ENCODE peak calls at places on chromosome 9, in seven cellular contexts. One of them, this sample, is unnamed.

GRCh38 chr9:128505414-128505765 is 871 bp downstream of the GLE1 start:
- DNase-seq in IMR-90: peak; percentile 40
- DNase-seq in tibial artery: peak; percentile 3
- DNase-seq in SK-N-SH: peak; percentile 34
- DNase-seq in OCI-LY7: no peak
- DNase-seq in ovary: no peak
- DNase-seq in GM23338: no peak
- DNase-seq in this sample: no peak

GRCh38 chr9:86434039-86434726 is 80.0 kb upstream of the TUT7 start:
- DNase-seq in IMR-90: peak; percentile 79
- DNase-seq in tibial artery: peak; percentile 64
- DNase-seq in SK-N-SH: peak; percentile 56
- DNase-seq in OCI-LY7: peak; percentile 48
- DNase-seq in ovary: peak; percentile 80
- DNase-seq in GM23338: peak; percentile 78
- DNase-seq in this sample: no peak

GRCh38 chr9:132288956-132289355 is 65.8 kb downstream of the SETX start:
- DNase-seq in IMR-90: peak; percentile 35
- DNase-seq in tibial artery: no peak
- DNase-seq in SK-N-SH: no peak
- DNase-seq in OCI-LY7: no peak
- DNase-seq in ovary: no peak
- DNase-seq in GM23338: no peak
- DNase-seq in this sample: no peak

GRCh38 chr9:70040506-70040905 is 3.1 kb upstream of the MAMDC2 start:
- DNase-seq in IMR-90: no peak
- DNase-seq in tibial artery: no peak
- DNase-seq in SK-N-SH: no peak
- DNase-seq in OCI-LY7: no peak
- DNase-seq in ovary: no peak
- DNase-seq in GM23338: no peak
- DNase-seq in this sample: no peak

GRCh38 chr9:77010527-77010926 is 8.9 kb upstream of the FOXB2 start:
- DNase-seq in IMR-90: no peak
- DNase-seq in tibial artery: no peak
- DNase-seq in SK-N-SH: no peak
- DNase-seq in OCI-LY7: no peak
- DNase-seq in ovary: no peak
- DNase-seq in GM23338: no peak
- DNase-seq in this sample: no peak

GRCh38 chr9:129487658-129488483 is 133.0 kb downstream of the C9orf50 start:
- DNase-seq in IMR-90: peak; percentile 65
- DNase-seq in tibial artery: peak; percentile 88
- DNase-seq in SK-N-SH: no peak
- DNase-seq in OCI-LY7: no peak
- DNase-seq in ovary: peak; percentile 69
- DNase-seq in GM23338: peak; percentile 57
- DNase-seq in this sample: peak; percentile 72

GRCh38 chr9:85716031-85716877 is 25.5 kb downstream of the AGTPBP1 start:
- DNase-seq in IMR-90: no peak
- DNase-seq in tibial artery: no peak
- DNase-seq in SK-N-SH: no peak
- DNase-seq in OCI-LY7: peak; percentile 8
- DNase-seq in ovary: no peak
- DNase-seq in GM23338: peak; percentile 78
- DNase-seq in this sample: no peak

GRCh38 chr9:124174385-124174784 is 83.4 kb upstream of the NEK6 start:
- DNase-seq in IMR-90: no peak
- DNase-seq in tibial artery: no peak
- DNase-seq in SK-N-SH: no peak
- DNase-seq in OCI-LY7: no peak
- DNase-seq in ovary: no peak
- DNase-seq in GM23338: no peak
- DNase-seq in this sample: no peak

GRCh38 chr9:129624168-129624759 is 1.7 kb upstream of the NTMT1 start:
- DNase-seq in IMR-90: peak; percentile 53
- DNase-seq in tibial artery: peak; percentile 76
- DNase-seq in SK-N-SH: peak; percentile 82
- DNase-seq in OCI-LY7: peak; percentile 77
- DNase-seq in ovary: no peak
- DNase-seq in GM23338: peak; percentile 89
- DNase-seq in this sample: peak; percentile 55

GRCh38 chr9:37066139-37066725 is 32.2 kb upstream of the PAX5 start:
- DNase-seq in IMR-90: no peak
- DNase-seq in tibial artery: no peak
- DNase-seq in SK-N-SH: no peak
- DNase-seq in OCI-LY7: peak; percentile 95
- DNase-seq in ovary: no peak
- DNase-seq in GM23338: no peak
- DNase-seq in this sample: no peak

GRCh38 chr9:138038244-138038671 is 160.7 kb downstream of the CACNA1B start:
- DNase-seq in IMR-90: no peak
- DNase-seq in tibial artery: no peak
- DNase-seq in SK-N-SH: peak; percentile 73
- DNase-seq in OCI-LY7: no peak
- DNase-seq in ovary: no peak
- DNase-seq in GM23338: no peak
- DNase-seq in this sample: no peak

GRCh38 chr9:72509053-72509452 is 12.4 kb upstream of the TMC1 start:
- DNase-seq in IMR-90: peak; percentile 74
- DNase-seq in tibial artery: no peak
- DNase-seq in SK-N-SH: no peak
- DNase-seq in OCI-LY7: no peak
- DNase-seq in ovary: no peak
- DNase-seq in GM23338: no peak
- DNase-seq in this sample: no peak

GRCh38 chr9:129703667-129704355 is 38.4 kb downstream of the PRRX2 start:
- DNase-seq in IMR-90: no peak
- DNase-seq in tibial artery: peak; percentile 91
- DNase-seq in SK-N-SH: no peak
- DNase-seq in OCI-LY7: no peak
- DNase-seq in ovary: peak; percentile 32
- DNase-seq in GM23338: no peak
- DNase-seq in this sample: no peak

GRCh38 chr9:87500491-87500890 is 2.8 kb downstream of the DAPK1 start:
- DNase-seq in IMR-90: no peak
- DNase-seq in tibial artery: no peak
- DNase-seq in SK-N-SH: peak; percentile 38
- DNase-seq in OCI-LY7: no peak
- DNase-seq in ovary: no peak
- DNase-seq in GM23338: no peak
- DNase-seq in this sample: no peak

GRCh38 chr9:69376651-69377050 is 51.6 kb downstream of the ENTREP1 start:
- DNase-seq in IMR-90: peak; percentile 92
- DNase-seq in tibial artery: peak; percentile 82
- DNase-seq in SK-N-SH: no peak
- DNase-seq in OCI-LY7: no peak
- DNase-seq in ovary: peak; percentile 70
- DNase-seq in GM23338: no peak
- DNase-seq in this sample: peak; percentile 37

DNA sequence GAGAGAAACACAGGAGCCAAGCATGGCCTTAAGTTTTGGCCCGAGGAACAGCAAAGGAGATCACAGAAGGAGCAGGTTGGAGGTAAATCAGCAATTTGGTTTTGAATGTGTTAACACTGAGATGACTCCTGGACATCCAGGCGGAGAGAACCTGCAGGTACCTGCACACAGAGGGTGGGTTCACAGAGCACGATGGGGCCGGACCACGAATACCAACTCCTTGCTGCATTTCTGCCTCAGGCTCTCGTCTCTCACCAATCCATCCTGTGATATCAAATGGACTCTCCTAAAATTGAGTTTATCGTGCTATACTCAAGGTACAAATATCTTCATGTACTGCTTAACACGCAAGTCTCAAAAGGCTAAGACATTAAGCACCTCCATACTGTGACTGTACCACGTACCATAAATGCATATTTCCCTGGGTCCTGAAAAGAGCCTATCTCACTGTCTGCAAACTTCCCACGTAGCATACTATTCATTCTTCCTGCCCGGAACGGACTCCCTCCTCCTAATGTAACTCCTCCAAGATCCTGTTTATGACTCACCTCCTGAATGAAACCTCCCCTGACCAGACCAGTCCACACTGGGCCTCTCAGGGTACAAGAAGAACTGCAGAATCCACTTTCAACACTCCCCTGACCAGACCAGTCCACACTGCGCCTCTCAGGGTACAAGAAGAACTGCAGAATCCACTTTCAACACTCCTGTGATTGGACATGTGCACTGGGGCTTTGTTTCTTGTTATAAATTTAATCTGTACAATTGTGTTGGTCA is 380.8 kb upstream of the RFX3 start:
- DNase-seq in IMR-90: peak; percentile 95
- DNase-seq in tibial artery: no peak
- DNase-seq in SK-N-SH: peak; percentile 6
- DNase-seq in OCI-LY7: no peak
- DNase-seq in ovary: no peak
- DNase-seq in GM23338: no peak
- DNase-seq in this sample: no peak
- TF ChIP-seq CTCF in IMR-90: no peak
- TF ChIP-seq CTCF in tibial artery: no peak
- TF ChIP-seq CTCF in SK-N-SH: peak; percentile 26
- TF ChIP-seq CTCF in OCI-LY7: no peak
- TF ChIP-seq CTCF in ovary: no peak
- TF ChIP-seq CTCF in GM23338: no peak
- TF ChIP-seq CTCF in this sample: no peak

GRCh38 chr9:121737481-121737931 is 86.1 kb downstream of the DAB2IP start:
- DNase-seq in IMR-90: no peak
- DNase-seq in tibial artery: no peak
- DNase-seq in SK-N-SH: no peak
- DNase-seq in OCI-LY7: no peak
- DNase-seq in ovary: no peak
- DNase-seq in GM23338: no peak
- DNase-seq in this sample: no peak

GRCh38 chr9:121735065-121735791 is 83.8 kb downstream of the DAB2IP start:
- DNase-seq in IMR-90: peak; percentile 80
- DNase-seq in tibial artery: no peak
- DNase-seq in SK-N-SH: no peak
- DNase-seq in OCI-LY7: peak; percentile 72
- DNase-seq in ovary: no peak
- DNase-seq in GM23338: peak; percentile 86
- DNase-seq in this sample: no peak

GRCh38 chr9:121735792-121736130 is 84.3 kb downstream of the DAB2IP start:
- DNase-seq in IMR-90: no peak
- DNase-seq in tibial artery: no peak
- DNase-seq in SK-N-SH: no peak
- DNase-seq in OCI-LY7: no peak
- DNase-seq in ovary: no peak
- DNase-seq in GM23338: peak; percentile 45
- DNase-seq in this sample: no peak

GRCh38 chr9:121736964-121737462 is 85.6 kb downstream of the DAB2IP start:
- DNase-seq in IMR-90: no peak
- DNase-seq in tibial artery: no peak
- DNase-seq in SK-N-SH: peak; percentile 60
- DNase-seq in OCI-LY7: no peak
- DNase-seq in ovary: no peak
- DNase-seq in GM23338: peak; percentile 88
- DNase-seq in this sample: peak; percentile 88

DNA sequence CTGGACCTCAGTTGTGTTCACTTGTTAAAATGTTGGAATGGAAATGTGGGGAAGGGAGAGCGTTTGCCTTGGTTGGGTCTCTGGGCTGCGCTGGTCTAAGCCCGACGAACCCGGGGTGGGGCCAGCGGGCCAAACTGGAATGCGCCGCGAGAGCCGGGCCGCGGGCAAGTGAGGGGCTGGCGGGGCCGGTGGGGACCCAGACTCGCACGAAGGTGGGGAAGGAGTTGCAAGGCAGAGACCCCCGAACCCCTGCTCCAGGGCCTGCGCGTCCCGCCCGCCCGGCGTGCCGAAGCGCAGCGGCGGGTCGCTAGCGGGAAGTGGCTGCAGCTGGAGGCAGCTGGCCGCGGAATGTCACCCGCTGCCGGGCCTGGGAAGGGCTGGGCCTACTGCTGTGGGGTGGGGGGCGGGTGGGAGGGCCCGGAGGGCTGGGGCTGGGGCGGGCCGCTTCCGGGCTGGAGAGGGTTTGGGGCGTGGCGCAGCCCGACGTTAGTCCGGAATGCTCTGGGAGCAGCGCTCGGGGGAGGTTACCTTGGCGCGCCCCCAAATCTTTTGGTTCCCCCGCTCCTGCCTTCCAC is 84.8 kb downstream of the DAB2IP start:
- DNase-seq in IMR-90: peak; percentile 25
- DNase-seq in tibial artery: peak; percentile 92
- DNase-seq in SK-N-SH: no peak
- DNase-seq in OCI-LY7: no peak
- DNase-seq in ovary: peak; percentile 89
- DNase-seq in GM23338: peak; percentile 92
- DNase-seq in this sample: peak; percentile 78
- H3K4me3 ChIP-seq in IMR-90: peak overlapping the region; percentile 8
- H3K4me3 ChIP-seq in tibial artery: peak overlapping the region; percentile 52
- H3K4me3 ChIP-seq in SK-N-SH: no peak overlapping the region
- H3K4me3 ChIP-seq in OCI-LY7: no peak overlapping the region
- H3K4me3 ChIP-seq in ovary: peak overlapping the region; percentile 45
- H3K4me3 ChIP-seq in GM23338: peak overlapping the region; percentile 79
- H3K4me3 ChIP-seq in this sample: peak overlapping the region; percentile 32

GRCh38 chr9:133575673-133576590 is 33.3 kb downstream of the FAM163B start:
- DNase-seq in IMR-90: no peak
- DNase-seq in tibial artery: no peak
- DNase-seq in SK-N-SH: no peak
- DNase-seq in OCI-LY7: no peak
- DNase-seq in ovary: no peak
- DNase-seq in GM23338: no peak
- DNase-seq in this sample: no peak
- H3K4me1 ChIP-seq in IMR-90: no peaks in the 10 kb centered on the region
- H3K4me1 ChIP-seq in tibial artery: no peaks in the 10 kb centered on the region
- H3K4me1 ChIP-seq in SK-N-SH: no peaks in the 10 kb centered on the region
- H3K4me1 ChIP-seq in OCI-LY7: peaks cover 37% of the 10 kb centered on the region
- H3K4me1 ChIP-seq in ovary: peaks cover 2% of the 10 kb centered on the region
- H3K4me1 ChIP-seq in GM23338: no peaks in the 10 kb centered on the region
- H3K4me1 ChIP-seq in this sample: no peaks in the 10 kb centered on the region

GRCh38 chr9:108534741-108535140 is 321.0 kb downstream of the ACTL7B start:
- DNase-seq in IMR-90: peak; percentile 88
- DNase-seq in tibial artery: no peak
- DNase-seq in SK-N-SH: no peak
- DNase-seq in OCI-LY7: no peak
- DNase-seq in ovary: no peak
- DNase-seq in GM23338: no peak
- DNase-seq in this sample: no peak
- TF ChIP-seq CTCF in IMR-90: no peak
- TF ChIP-seq CTCF in tibial artery: no peak
- TF ChIP-seq CTCF in SK-N-SH: no peak
- TF ChIP-seq CTCF in OCI-LY7: no peak
- TF ChIP-seq CTCF in ovary: no peak
- TF ChIP-seq CTCF in GM23338: no peak
- TF ChIP-seq CTCF in this sample: no peak

DNA sequence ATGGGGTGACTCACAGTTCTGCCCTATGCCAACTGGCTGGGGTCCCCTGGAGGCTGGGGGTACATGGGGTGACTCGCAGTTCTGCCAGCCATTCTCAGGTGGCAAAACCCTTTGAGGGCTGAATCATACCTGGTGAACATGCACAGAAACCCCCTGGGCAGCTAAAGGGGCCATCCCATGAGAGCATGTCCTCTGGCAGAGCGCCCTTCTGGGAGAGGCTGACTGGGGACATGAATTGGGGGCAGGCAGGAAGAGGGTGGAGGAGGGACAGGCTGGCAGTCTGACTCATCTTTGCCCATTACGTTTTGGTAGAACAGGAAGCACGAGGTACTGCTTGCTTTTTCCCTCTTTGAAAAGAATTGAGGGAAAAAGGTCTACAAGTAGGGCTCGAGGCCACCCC is 16.7 kb downstream of the TRAF1 start:
- DNase-seq in IMR-90: no peak
- DNase-seq in tibial artery: no peak
- DNase-seq in SK-N-SH: no peak
- DNase-seq in OCI-LY7: no peak
- DNase-seq in ovary: no peak
- DNase-seq in GM23338: no peak
- DNase-seq in this sample: no peak
- H3K4me3 ChIP-seq in IMR-90: no peak overlapping the region
- H3K4me3 ChIP-seq in tibial artery: no peak overlapping the region
- H3K4me3 ChIP-seq in SK-N-SH: no peak overlapping the region
- H3K4me3 ChIP-seq in OCI-LY7: no peak overlapping the region
- H3K4me3 ChIP-seq in ovary: no peak overlapping the region
- H3K4me3 ChIP-seq in GM23338: no peak overlapping the region
- H3K4me3 ChIP-seq in this sample: no peak overlapping the region

This sample was measured in body of pancreas.